ENCODE peak calls at places on chromosome 10, in six cellular contexts. I is kidney, S is testis, W is brain microvascular endothelial cell, J is PC-3, V is A549. U is an unnamed sample.

GRCh38 chr10:112456533-112456932 is 9.5 kb downstream of the VTI1A start:
- DNase-seq in I (no peak), S (no peak), W (no peak), J (no peak), V (no peak), U (no peak)

GRCh38 chr10:61139230-61139928 is 195.4 kb upstream of the RHOBTB1 start:
- DNase-seq in I (no peak), S (no peak), W (no peak), J (no peak), V (no peak), U (no peak)

GRCh38 chr10:42544945-42545344 is 93.4 kb downstream of the ZNF33B start:
- DNase-seq in I (no peak), S (no peak), W (no peak), J (no peak), V (no peak), U (no peak)

GRCh38 chr10:78520737-78521430 is 487.2 kb downstream of the RPS24 start:
- DNase-seq in I (no peak), S (no peak), W (peak; percentile 12), J (peak; percentile 100), V (peak; percentile 78), U (peak; percentile 80)

GRCh38 chr10:63628526-63629362 is 107.5 kb downstream of the REEP3 start:
- DNase-seq in I (peak; percentile 76), S (peak; percentile 71), W (peak; percentile 28), J (no peak), V (no peak), U (peak; percentile 40)

GRCh38 chr10:124705817-124706461 is 38.2 kb downstream of the FAM53B start:
- DNase-seq in I (peak; percentile 63), S (no peak), W (no peak), J (no peak), V (no peak), U (no peak)

GRCh38 chr10:112429654-112430230 is 17.0 kb downstream of the ZDHHC6 start:
- DNase-seq in I (peak; percentile 59), S (no peak), W (no peak), J (no peak), V (no peak), U (no peak)

GRCh38 chr10:125060486-125060850 is 99.9 kb downstream of the CTBP2 start:
- DNase-seq in I (no peak), S (no peak), W (peak; percentile 72), J (no peak), V (no peak), U (no peak)

GRCh38 chr10:15209827-15210509 is 41.5 kb upstream of the NMT2 start:
- DNase-seq in I (peak; percentile 82), S (peak; percentile 93), W (peak; percentile 79), J (peak; percentile 66), V (peak; percentile 78), U (peak; percentile 40)

GRCh38 chr10:25564351-25564750 is 369.7 kb upstream of the MYO3A start:
- DNase-seq in I (no peak), S (no peak), W (no peak), J (no peak), V (no peak), U (no peak)

GRCh38 chr10:88555190-88555894 is 27.8 kb downstream of the RNLS start:
- DNase-seq in I (no peak), S (no peak), W (no peak), J (no peak), V (no peak), U (no peak)

GRCh38 chr10:130363051-130363450 is 226.9 kb downstream of the GLRX3 start:
- DNase-seq in I (no peak), S (no peak), W (no peak), J (no peak), V (no peak), U (no peak)

GRCh38 chr10:132109341-132110072 is 43.8 kb downstream of the JAKMIP3 start:
- DNase-seq in I (peak; percentile 47), S (peak; percentile 13), W (no peak), J (no peak), V (no peak), U (no peak)

GRCh38 chr10:71795248-71795647 is 21.9 kb upstream of the VSIR start:
- DNase-seq in I (no peak), S (no peak), W (peak; percentile 24), J (peak; percentile 38), V (no peak), U (peak; percentile 52)

GRCh38 chr10:73032536-73032935 is 64.1 kb downstream of the P4HA1 start:
- DNase-seq in I (no peak), S (no peak), W (no peak), J (no peak), V (no peak), U (no peak)

GRCh38 chr10:91672021-91672608 is 39.2 kb upstream of the PPP1R3C start:
- DNase-seq in I (no peak), S (no peak), W (peak; percentile 22), J (peak; percentile 75), V (no peak), U (no peak)

GRCh38 chr10:92419740-92420553 is 129.0 kb downstream of the MARCHF5 start:
- DNase-seq in I (peak; percentile 83), S (peak; percentile 67), W (peak; percentile 17), J (no peak), V (no peak), U (no peak)

GRCh38 chr10:19499291-19499765 is 316.9 kb upstream of the PLXDC2 start:
- DNase-seq in I (no peak), S (no peak), W (no peak), J (peak; percentile 17), V (no peak), U (no peak)

GRCh38 chr10:104424719-104425118 is 71.1 kb downstream of the CFAP58 start:
- DNase-seq in I (no peak), S (no peak), W (no peak), J (no peak), V (no peak), U (peak; percentile 81)

GRCh38 chr10:124240721-124241350 is 147.4 kb upstream of the CHST15 start:
- DNase-seq in I (no peak), S (no peak), W (no peak), J (no peak), V (no peak), U (no peak)

GRCh38 chr10:96418582-96418981 is 59.8 kb upstream of the OPALIN start:
- DNase-seq in I (no peak), S (no peak), W (no peak), J (no peak), V (no peak), U (no peak)

GRCh38 chr10:122051609-122052385 is 62.8 kb downstream of the TACC2 start:
- DNase-seq in I (no peak), S (peak; percentile 48), W (peak; percentile 54), J (peak; percentile 92), V (peak; percentile 64), U (peak; percentile 70)

GRCh38 chr10:62083413-62083794 is 181.9 kb downstream of the ARID5B start:
- DNase-seq in I (no peak), S (no peak), W (peak; percentile 61), J (peak; percentile 55), V (no peak), U (peak; percentile 34)

GRCh38 chr10:53256623-53257022 is 484.0 kb upstream of the MBL2 start:
- DNase-seq in I (no peak), S (no peak), W (no peak), J (peak; percentile 100), V (no peak), U (peak; percentile 46)

GRCh38 chr10:50361946-50362345 is 110.6 kb upstream of the ASAH2 start:
- DNase-seq in I (no peak), S (no peak), W (no peak), J (no peak), V (no peak), U (no peak)

GRCh38 chr10:50360486-50360885 is 109.2 kb upstream of the ASAH2 start:
- DNase-seq in I (no peak), S (no peak), W (peak; percentile 25), J (no peak), V (no peak), U (no peak)

GRCh38 chr10:50358925-50359687 is 107.8 kb upstream of the ASAH2 start:
- DNase-seq in I (no peak), S (no peak), W (no peak), J (no peak), V (no peak), U (no peak)

GRCh38 chr10:50360077-50360476 is 108.8 kb upstream of the ASAH2 start:
- DNase-seq in I (no peak), S (no peak), W (no peak), J (no peak), V (no peak), U (no peak)

GRCh38 chr10:50358411-50358810 is 107.1 kb upstream of the ASAH2 start:
- DNase-seq in I (no peak), S (no peak), W (no peak), J (no peak), V (no peak), U (no peak)
- H3K27ac ChIP-seq in I (no peak overlapping the region), S (no peak overlapping the region), W (no peak overlapping the region), J (no peak overlapping the region), V (no peak overlapping the region), U (no peak overlapping the region)

GRCh38 chr10:59536576-59537014 is 173.1 kb downstream of the SLC16A9 start:
- DNase-seq in I (peak; percentile 84), S (no peak), W (peak; percentile 28), J (no peak), V (no peak), U (no peak)
- TF ChIP-seq CTCF in I (no peak), S (no peak), W (no peak), J (no peak), V (no peak), U (no peak)

DNA sequence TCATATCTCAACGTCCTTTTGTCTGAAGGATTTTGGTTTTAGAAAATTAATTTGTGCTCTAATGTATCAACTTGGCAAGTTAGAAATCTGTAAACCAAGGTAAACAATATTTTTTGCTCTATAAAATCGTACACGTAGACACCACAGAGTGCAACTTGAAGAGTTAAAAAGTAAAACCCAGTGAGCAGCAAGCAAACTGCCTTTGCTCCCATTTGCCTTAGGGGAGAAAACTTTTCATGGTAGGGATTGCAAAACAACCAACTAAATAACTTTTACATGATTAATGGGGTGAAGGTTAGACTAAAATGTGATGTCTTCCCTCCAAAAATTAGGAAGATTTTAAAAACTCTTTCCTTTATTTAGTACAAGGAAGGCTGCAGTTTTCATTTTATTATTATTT is 224.2 kb upstream of the LYZL1 start:
- DNase-seq in I (no peak), S (no peak), W (no peak), J (peak; percentile 61), V (no peak), U (peak; percentile 27)
- H3K27ac ChIP-seq in I (no peak overlapping the region), S (no peak overlapping the region), W (peak overlapping the region; percentile 47), J (peak overlapping the region; percentile 84), V (peak overlapping the region; percentile 88), U (no peak overlapping the region)

DNA sequence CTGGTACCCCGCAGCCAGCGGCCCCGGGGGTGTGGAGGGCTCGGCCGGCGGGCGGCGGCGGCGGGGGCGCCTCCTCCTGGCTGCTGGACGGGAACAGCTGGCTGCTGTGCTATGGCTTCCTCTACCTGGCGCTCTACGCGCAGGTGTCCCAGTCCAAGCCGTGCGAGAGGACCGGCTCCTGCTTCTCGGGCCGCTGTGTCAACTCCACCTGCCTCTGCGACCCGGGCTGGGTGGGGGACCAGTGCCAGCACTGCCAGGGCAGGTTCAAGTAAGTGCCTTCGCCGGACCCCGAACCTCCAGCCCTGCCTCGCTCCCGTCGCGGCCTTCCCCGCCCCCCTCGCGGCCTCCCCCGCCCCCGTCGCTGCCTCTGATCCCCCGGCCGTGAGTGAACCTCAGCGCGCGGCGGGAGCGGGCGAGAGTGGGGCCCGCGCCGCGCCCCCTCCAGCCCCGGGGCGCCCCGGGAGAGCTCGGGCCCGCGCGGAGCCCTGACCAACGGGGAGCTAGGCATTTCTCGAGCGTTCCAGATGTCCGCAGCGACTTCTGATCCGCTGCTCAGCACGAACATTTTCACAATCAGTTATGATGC is 704 bp downstream of the ATRNL1 start:
- DNase-seq in I (peak; percentile 80), S (peak; percentile 41), W (no peak), J (no peak), V (peak; percentile 33), U (no peak)
- TF ChIP-seq CTCF in I (peak; percentile 14), S (no peak), W (peak; percentile 36), J (peak; percentile 18), V (peak; percentile 38), U (no peak)